ENCODE peak calls at places on chromosomes 6 and 20, in four cellular contexts. D is H9, T is H1, O is neuronal stem cell. P is an unnamed sample.

GRCh38 chr6:29071831-29072723 is 15.0 kb downstream of the OR2B3 start:
- DNase-seq in D (peak), T (peak), O (peak), P (peak)

GRCh38 chr6:155254139-155254538 is 9.7 kb upstream of the CLDN20 start:
- DNase-seq in D (no peak), T (peak), O (no peak), P (no peak)

GRCh38 chr6:135640449-135641111 is 143.0 kb upstream of the AHI1 start:
- DNase-seq in D (no peak), T (no peak), O (no peak), P (no peak)

GRCh38 chr20:48759631-48760245 is 68.1 kb downstream of the PREX1 start:
- DNase-seq in D (no peak), T (no peak), O (no peak), P (no peak)

GRCh38 chr6:51411726-51412125 is 593.1 kb downstream of the TFAP2B start:
- DNase-seq in D (no peak), T (no peak), O (no peak), P (no peak)

GRCh38 chr20:62804632-62805364 is at the start of gene OGFR:
- DNase-seq in D (peak), T (peak), O (no peak), P (no peak)

GRCh38 chr6:140311146-140311545 is 936.7 kb upstream of the CITED2 start:
- DNase-seq in D (no peak), T (no peak), O (no peak), P (no peak)

GRCh38 chr6:133977983-133978895 is 25.2 kb downstream of the TBPL1 start:
- DNase-seq in D (no peak), T (no peak), O (no peak), P (no peak)

GRCh38 chr6:140566706-140567330 is 1192.4 kb upstream of the CITED2 start:
- DNase-seq in D (no peak), T (no peak), O (no peak), P (no peak)

GRCh38 chr6:48098923-48099322 is 12.1 kb downstream of the PTCHD4 start:
- DNase-seq in D (no peak), T (no peak), O (no peak), P (no peak)

GRCh38 chr6:33407132-33407718 is 3.6 kb upstream of the PHF1 start:
- DNase-seq in D (no peak), T (no peak), O (no peak), P (peak)

GRCh38 chr6:134405386-134406087 is 87.6 kb upstream of the SGK1 start:
- DNase-seq in D (no peak), T (no peak), O (no peak), P (no peak)

GRCh38 chr6:125120054-125120590 is 33.5 kb upstream of the TPD52L1 start:
- DNase-seq in D (no peak), T (no peak), O (no peak), P (no peak)

GRCh38 chr20:58649288-58650180 is 1.5 kb upstream of the STX16 start:
- DNase-seq in D (no peak), T (peak), O (peak), P (no peak)

GRCh38 chr6:114096553-114097172 is 125.7 kb upstream of the HDAC2 start:
- DNase-seq in D (no peak), T (no peak), O (peak), P (peak)

GRCh38 chr6:131067521-131067920 is 4.5 kb upstream of the EPB41L2 start:
- DNase-seq in D (no peak), T (no peak), O (no peak), P (no peak)

GRCh38 chr6:10347561-10348327 is 67.1 kb downstream of the TFAP2A start:
- DNase-seq in D (no peak), T (no peak), O (no peak), P (peak)

GRCh38 chr6:137167702-137168377 is 5.6 kb downstream of the IL22RA2 start:
- DNase-seq in D (no peak), T (no peak), O (no peak), P (no peak)

GRCh38 chr6:129717287-129717686 is 7.3 kb upstream of the ARHGAP18 start:
- DNase-seq in D (no peak), T (no peak), O (no peak), P (no peak)

GRCh38 chr20:40497781-40498691 is 191.0 kb downstream of the MAFB start:
- DNase-seq in D (no peak), T (no peak), O (no peak), P (peak)

GRCh38 chr6:51398064-51398740 is 579.5 kb downstream of the TFAP2B start:
- DNase-seq in D (no peak), T (no peak), O (no peak), P (no peak)

GRCh38 chr6:13508711-13509705 is 21.6 kb upstream of the GFOD1 start:
- DNase-seq in D (no peak), T (peak), O (no peak), P (no peak)

GRCh38 chr20:24685736-24686135 is 216.3 kb downstream of the SYNDIG1 start:
- DNase-seq in D (no peak), T (no peak), O (no peak), P (no peak)

GRCh38 chr6:34360556-34360955 is 31.9 kb downstream of the NUDT3 start:
- DNase-seq in D (no peak), T (no peak), O (no peak), P (no peak)

GRCh38 chr6:34061348-34061747 is 84.5 kb downstream of the GRM4 start:
- DNase-seq in D (no peak), T (no peak), O (no peak), P (no peak)

GRCh38 chr6:117345292-117345610 is 79.9 kb downstream of the VGLL2 start:
- DNase-seq in D (no peak), T (no peak), O (no peak), P (no peak)

GRCh38 chr6:106448000-106448426 is 87.5 kb downstream of the CRYBG1 start:
- DNase-seq in D (no peak), T (no peak), O (no peak), P (no peak)

GRCh38 chr6:6886886-6887285 is 220.9 kb upstream of the RREB1 start:
- DNase-seq in D (no peak), T (no peak), O (no peak), P (no peak)

GRCh38 chr6:32190946-32191677 is 1.1 kb upstream of the PBX2 start:
- DNase-seq in D (peak), T (no peak), O (no peak), P (no peak)

GRCh38 chr6:32192608-32193039 is at the start of gene GPSM3:
- DNase-seq in D (peak), T (no peak), O (no peak), P (no peak)

GRCh38 chr6:32190054-32190945 is at the start of gene PBX2:
- DNase-seq in D (peak), T (peak), O (peak), P (peak)

GRCh38 chr6:32189742-32190053 is 304 bp downstream of the PBX2 start:
- DNase-seq in D (no peak), T (no peak), O (no peak), P (no peak)

DNA sequence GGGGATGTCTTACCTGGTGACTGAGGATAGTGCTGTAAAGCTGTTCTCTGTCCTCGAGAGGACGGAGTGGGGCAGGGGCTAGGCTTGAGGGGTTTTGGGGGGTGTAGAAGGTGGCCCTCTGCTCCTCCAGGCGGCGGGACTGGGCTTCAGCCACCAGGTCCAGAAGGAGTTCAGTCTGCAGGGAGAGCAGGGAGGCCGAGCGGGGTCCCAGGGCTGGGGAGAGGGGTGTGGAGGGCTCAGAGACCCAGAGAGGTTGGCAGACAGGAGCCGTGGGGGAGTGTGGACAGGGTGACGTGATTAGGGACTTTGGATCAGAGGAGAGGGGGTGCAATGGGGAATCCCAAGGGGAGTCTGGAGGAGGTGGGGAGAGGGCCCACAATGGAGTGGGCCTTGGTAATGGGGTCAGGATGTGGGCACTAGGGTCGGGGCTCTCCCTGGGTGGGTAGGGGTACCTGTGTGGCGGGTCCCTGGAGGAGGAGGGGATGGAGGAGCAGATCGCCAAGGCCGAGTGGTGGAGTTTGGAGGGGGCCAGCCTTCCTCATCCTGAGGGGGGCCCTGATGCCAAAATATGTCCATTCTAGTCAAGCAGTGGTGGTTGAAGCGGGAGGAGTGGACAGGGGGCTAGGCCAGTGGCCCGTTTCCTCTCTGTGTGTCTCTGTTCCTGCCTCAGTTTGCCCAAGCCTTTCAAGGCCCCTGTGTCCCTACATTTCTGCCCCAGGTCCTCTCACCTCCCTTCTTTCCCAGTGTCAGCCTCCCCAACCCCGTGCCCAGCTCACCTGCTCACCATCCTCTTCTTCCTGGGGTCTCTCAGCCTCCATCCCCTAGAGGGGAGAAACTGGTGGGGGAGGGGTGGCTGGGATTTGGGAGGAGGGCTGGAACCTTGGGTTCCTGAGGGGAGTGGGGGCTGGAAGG is 491 bp downstream of the GPSM3 start:
- DNase-seq in D (peak), T (no peak), O (no peak), P (no peak)
- H2AK5ac ChIP-seq in D (no peak), T (peak), O (peak), P (peak)

GRCh38 chr20:50664248-50664647 is 27.1 kb downstream of the RIPOR3 start:
- DNase-seq in D (no peak), T (no peak), O (no peak), P (no peak)

GRCh38 chr20:50663095-50663821 is 28.1 kb downstream of the RIPOR3 start:
- DNase-seq in D (peak), T (no peak), O (no peak), P (peak)

GRCh38 chr20:50655325-50655880 is 35.9 kb downstream of the RIPOR3 start:
- DNase-seq in D (no peak), T (no peak), O (no peak), P (no peak)

GRCh38 chr20:50658804-50659380 is 32.5 kb downstream of the RIPOR3 start:
- DNase-seq in D (no peak), T (no peak), O (no peak), P (no peak)

DNA sequence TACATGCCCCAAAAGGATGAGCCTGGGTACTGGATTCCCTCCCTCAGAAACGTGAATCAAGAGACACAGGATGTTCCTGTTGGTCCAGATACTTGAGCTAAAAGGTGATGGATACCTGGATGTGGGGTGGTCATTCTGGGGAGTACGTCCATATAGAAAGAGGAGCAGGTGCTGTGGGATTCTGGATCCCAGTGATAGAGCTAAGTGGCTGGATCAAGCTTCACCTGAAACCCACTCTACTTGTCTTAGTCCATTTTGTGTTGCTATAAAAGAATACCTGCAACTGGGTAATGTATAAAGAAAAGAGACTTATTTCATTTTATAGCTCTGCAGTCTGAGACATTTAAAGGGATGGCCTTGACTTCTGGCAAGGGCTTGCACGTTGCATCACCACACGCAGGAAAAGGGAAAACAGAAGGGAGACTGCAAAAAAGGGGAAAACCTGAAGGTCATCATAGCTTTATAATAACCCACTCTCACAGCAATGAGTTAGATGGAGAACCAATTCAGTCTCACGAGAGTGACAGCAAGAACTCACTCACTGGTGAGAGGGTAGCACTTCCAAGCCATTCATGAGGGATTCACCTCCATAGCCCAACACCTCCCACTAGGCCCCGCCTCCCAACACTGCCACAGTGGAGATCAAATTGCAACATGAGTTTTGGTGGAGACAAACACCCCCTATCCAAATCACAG is 31.2 kb downstream of the RIPOR3 start:
- DNase-seq in D (no peak), T (no peak), O (no peak), P (no peak)
- H2BK12ac ChIP-seq in D (no peak), T (no peak), O (no peak), P (peak)

GRCh38 chr6:55713411-55713810 is 134.4 kb upstream of the HMGCLL1 start:
- DNase-seq in D (no peak), T (no peak), O (no peak), P (no peak)
- H3K4me2 ChIP-seq in D (no peak), T (no peak), O (no peak), P (no peak)

GRCh38 chr20:57480444-57481152 is 44.3 kb downstream of the CTCFL start:
- DNase-seq in D (no peak), T (no peak), O (no peak), P (no peak)

GRCh38 chr20:57479196-57479595 is 45.7 kb downstream of the CTCFL start:
- DNase-seq in D (no peak), T (no peak), O (no peak), P (no peak)

GRCh38 chr20:57476641-57477461 is 48.1 kb downstream of the CTCFL start:
- DNase-seq in D (no peak), T (no peak), O (no peak), P (no peak)

GRCh38 chr20:57476073-57476526 is 48.8 kb downstream of the CTCFL start:
- DNase-seq in D (no peak), T (no peak), O (no peak), P (no peak)

GRCh38 chr20:57478176-57478575 is 46.8 kb downstream of the CTCFL start:
- DNase-seq in D (no peak), T (no peak), O (no peak), P (no peak)
- H2AK5ac ChIP-seq in D (no peak), T (no peak), O (no peak), P (no peak)

GRCh38 chr6:158049055-158050028 is 67.7 kb downstream of the SYNJ2 start:
- DNase-seq in D (peak), T (no peak), O (no peak), P (peak)
- H2BK12ac ChIP-seq in D (no peak), T (no peak), O (no peak), P (no peak)

GRCh38 chr6:8218861-8219260 is 116.5 kb upstream of the EEF1E1 start:
- DNase-seq in D (no peak), T (no peak), O (no peak), P (peak)
- H3K4me2 ChIP-seq in D (no peak), T (no peak), O (no peak), P (no peak)

GRCh38 chr6:111669326-111669725 is 63.6 kb upstream of the TRAF3IP2 start:
- DNase-seq in D (no peak), T (no peak), O (no peak), P (no peak)
- H2AK5ac ChIP-seq in D (no peak), T (no peak), O (no peak), P (no peak)

GRCh38 chr6:158020811-158021210 is 39.1 kb downstream of the SYNJ2 start:
- DNase-seq in D (no peak), T (no peak), O (no peak), P (no peak)

GRCh38 chr6:158022749-158023596 is 41.3 kb downstream of the SYNJ2 start:
- DNase-seq in D (no peak), T (no peak), O (no peak), P (no peak)

GRCh38 chr6:158021376-158021775 is 39.7 kb downstream of the SYNJ2 start:
- DNase-seq in D (no peak), T (no peak), O (no peak), P (no peak)

GRCh38 chr6:158023597-158023939 is 41.9 kb downstream of the SYNJ2 start:
- DNase-seq in D (no peak), T (no peak), O (no peak), P (no peak)

DNA sequence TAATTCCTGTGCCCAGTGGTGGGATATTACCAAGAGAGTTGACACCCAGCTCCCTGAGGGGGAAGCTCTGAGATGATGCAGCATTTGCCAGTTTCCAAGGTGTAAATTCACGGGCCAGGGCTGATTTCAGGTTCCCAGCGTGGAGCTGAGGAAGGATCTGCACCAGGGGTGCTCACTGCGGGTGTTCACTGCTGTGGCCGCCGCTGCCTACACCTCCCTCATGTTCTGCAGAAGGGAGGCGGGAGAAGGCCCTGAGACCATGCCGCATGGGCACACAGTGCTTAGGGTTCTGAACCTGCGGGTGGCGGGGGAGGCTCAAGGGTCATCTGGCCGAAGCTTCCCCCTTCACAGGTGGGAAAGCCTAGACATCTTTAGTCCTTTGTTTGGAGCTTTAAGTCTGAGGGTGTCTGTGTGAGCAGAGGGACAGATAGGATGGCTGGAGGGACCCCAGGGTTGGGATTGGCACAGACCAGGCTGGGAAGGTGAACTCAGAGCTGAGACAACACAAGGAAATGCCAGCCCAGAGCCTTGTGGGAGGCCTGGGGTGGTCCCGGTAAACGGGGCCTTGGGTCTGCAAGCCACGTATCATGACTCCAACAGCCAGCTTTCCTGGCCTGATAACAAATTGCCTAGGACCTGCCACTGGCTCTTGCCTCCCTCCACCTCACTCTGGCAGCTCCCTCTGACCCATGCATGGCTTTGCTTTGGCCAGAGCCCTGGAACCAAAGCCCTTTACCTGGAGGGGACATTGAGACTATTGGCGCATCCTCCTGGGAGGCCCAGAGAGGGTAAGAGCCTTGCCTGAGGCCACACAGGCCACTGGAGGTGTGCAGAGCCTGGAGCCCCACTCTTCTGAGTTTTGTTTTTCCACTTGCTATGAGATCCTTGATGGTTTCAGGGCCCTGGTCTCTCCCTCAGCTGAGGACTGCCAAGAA is 40.4 kb downstream of the SYNJ2 start:
- DNase-seq in D (no peak), T (no peak), O (no peak), P (no peak)
- H2BK12ac ChIP-seq in D (no peak), T (no peak), O (no peak), P (no peak)

DNA sequence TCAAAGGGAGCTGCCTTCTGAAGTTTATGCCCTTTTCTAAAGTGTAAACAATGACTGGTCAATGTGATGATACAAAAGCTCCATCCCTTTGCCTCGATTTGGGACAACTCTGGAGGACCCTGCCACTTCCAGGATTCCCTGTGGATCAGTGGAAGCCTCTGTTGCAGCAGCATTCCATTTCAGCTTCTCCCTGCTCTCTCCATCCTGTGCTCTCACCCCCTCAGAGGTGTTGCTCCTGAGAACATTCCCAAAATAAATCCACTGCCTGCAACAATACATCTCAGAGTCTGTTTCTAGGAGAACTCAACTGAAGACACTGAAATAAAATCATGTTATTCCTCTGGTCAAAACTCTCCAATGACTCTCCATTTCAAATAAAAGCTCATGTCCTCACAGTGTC is 263.6 kb downstream of the HACE1 start:
- DNase-seq in D (no peak), T (no peak), O (no peak), P (no peak)
- H3K4me2 ChIP-seq in D (no peak), T (no peak), O (no peak), P (no peak)